ENCODE peak calls at places on chromosomes 1 and 21, in four cellular contexts. G is left ventricle myocardium inferior, X is IMR-90, F is AG04450. R is an unnamed sample.

GRCh38 chr1:31593770-31594632 is 17.7 kb downstream of the TINAGL1 start:
- DNase-seq in F (peak; percentile 46), X (peak; percentile 56), G (peak; percentile 78), R (peak; percentile 85)

GRCh38 chr1:18879791-18880309 is 20.4 kb upstream of the TAS1R2 start:
- DNase-seq in G (no peak), F (no peak), X (no peak), R (no peak)

GRCh38 chr1:109805486-109806180 is 41.9 kb upstream of the EPS8L3 start:
- DNase-seq in X (no peak), F (no peak), G (no peak), R (no peak)

GRCh38 chr1:21266119-21266774 is 24.0 kb downstream of the ECE1 start:
- DNase-seq in G (no peak), X (no peak), F (no peak), R (peak; percentile 57)

GRCh38 chr1:32331549-32331948 is 4.5 kb downstream of the MARCKSL1 start:
- DNase-seq in F (no peak), X (no peak), G (no peak), R (no peak)

GRCh38 chr1:65009724-65010420 is 43.5 kb upstream of the JAK1 start:
- DNase-seq in X (no peak), G (no peak), F (no peak), R (no peak)

GRCh38 chr1:47137925-47138615 is 829 bp downstream of the CYP4A22 start:
- DNase-seq in F (no peak), G (no peak), X (no peak), R (no peak)

GRCh38 chr1:150615346-150616201 is 13.8 kb downstream of the ENSA start:
- DNase-seq in X (no peak), G (no peak), F (no peak), R (no peak)

GRCh38 chr1:188709146-188709545 is 1768.5 kb downstream of the BRINP3 start:
- DNase-seq in F (no peak), G (no peak), X (no peak), R (no peak)

GRCh38 chr21:42062543-42063022 is 8.5 kb upstream of the UMODL1 start:
- DNase-seq in G (no peak), F (no peak), X (no peak), R (no peak)
- H3K4me3 ChIP-seq in G (no peak overlapping the region), F (no peak overlapping the region), X (no peak overlapping the region), R (no peak overlapping the region)

GRCh38 chr21:40730051-40730760 is 116.8 kb downstream of the DSCAM start:
- DNase-seq in X (no peak), F (no peak), G (no peak), R (no peak)
- H3K9me3 ChIP-seq in X (peaks cover 11% of the 10 kb centered on the region), F (peaks cover 17% of the 10 kb centered on the region), G (no peaks in the 10 kb centered on the region), R (no peaks in the 10 kb centered on the region)

GRCh38 chr1:37999434-38000232 is 5.7 kb downstream of the FHL3 start:
- DNase-seq in G (peak; percentile 66), F (no peak), X (peak; percentile 66), R (no peak)
- H3K4me3 ChIP-seq in G (peak overlapping the region; percentile 45), F (peak overlapping the region; percentile 47), X (no peak overlapping the region), R (no peak overlapping the region)

GRCh38 chr1:159430985-159431384 is 1.0 kb upstream of the OR10J4 start:
- DNase-seq in G (no peak), X (no peak), F (no peak), R (no peak)

GRCh38 chr1:159429074-159429861 is 2.7 kb upstream of the OR10J4 start:
- DNase-seq in F (no peak), G (no peak), X (peak; percentile 24), R (no peak)

GRCh38 chr1:159431904-159432303 is at the start of gene OR10J4:
- DNase-seq in F (no peak), X (no peak), G (no peak), R (no peak)

DNA sequence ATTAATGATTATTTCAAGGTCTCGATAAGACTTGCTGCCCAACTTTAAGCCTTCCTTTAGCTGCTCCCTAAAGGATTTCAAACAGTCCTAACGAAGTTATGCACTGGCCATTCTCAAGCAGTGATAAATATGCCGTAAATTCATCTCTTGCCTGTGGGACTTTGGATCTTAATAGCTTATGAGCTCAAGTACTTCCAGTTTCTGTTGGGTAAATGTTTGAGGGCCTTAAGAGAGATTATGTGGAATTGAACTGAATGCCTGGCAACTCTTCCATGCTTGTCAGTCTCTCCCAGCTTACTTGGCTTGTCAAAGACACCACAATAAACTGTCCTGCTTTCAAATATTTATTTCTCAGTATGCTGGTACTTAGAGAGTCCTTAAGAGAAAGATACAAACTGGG is 3.5 kb upstream of the OR10J4 start:
- DNase-seq in F (no peak), G (no peak), X (no peak), R (no peak)
- H3K9me3 ChIP-seq in F (peaks cover 3% of the 10 kb centered on the region), G (no peaks in the 10 kb centered on the region), X (peaks cover 11% of the 10 kb centered on the region), R (no peaks in the 10 kb centered on the region)

DNA sequence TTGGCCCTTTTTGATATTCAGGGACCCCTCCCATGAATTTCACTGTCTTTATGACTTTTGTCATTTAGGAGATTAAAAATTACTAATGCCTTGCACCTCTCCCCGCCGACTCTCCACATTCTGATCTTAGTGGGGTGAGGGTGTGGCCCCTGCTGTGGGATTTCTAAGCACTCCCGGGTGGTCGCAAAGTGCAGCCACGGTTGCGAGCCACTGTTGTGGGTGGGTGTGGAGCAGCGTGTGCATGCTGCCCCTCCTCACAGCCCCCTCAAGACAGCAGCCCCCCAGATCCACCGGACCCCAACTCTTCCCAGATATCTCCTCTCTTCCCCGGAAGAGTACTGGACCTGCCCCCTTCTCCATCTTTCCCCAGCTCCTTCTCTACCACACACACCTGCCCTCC is 66.6 kb upstream of the EFHD2 start:
- DNase-seq in G (no peak), X (no peak), F (no peak), R (no peak)
- H3K4me3 ChIP-seq in G (no peak overlapping the region), X (no peak overlapping the region), F (no peak overlapping the region), R (no peak overlapping the region)

GRCh38 chr1:107952989-107953388 is 12.0 kb downstream of the VAV3 start:
- DNase-seq in F (no peak), X (no peak), G (no peak), R (no peak)

GRCh38 chr1:107949467-107950253 is 15.3 kb downstream of the VAV3 start:
- DNase-seq in X (no peak), F (no peak), G (no peak), R (no peak)

GRCh38 chr1:107954121-107954520 is 10.9 kb downstream of the VAV3 start:
- DNase-seq in F (no peak), X (no peak), G (no peak), R (no peak)

GRCh38 chr1:107953551-107953950 is 11.4 kb downstream of the VAV3 start:
- DNase-seq in G (no peak), X (no peak), F (no peak), R (no peak)

DNA sequence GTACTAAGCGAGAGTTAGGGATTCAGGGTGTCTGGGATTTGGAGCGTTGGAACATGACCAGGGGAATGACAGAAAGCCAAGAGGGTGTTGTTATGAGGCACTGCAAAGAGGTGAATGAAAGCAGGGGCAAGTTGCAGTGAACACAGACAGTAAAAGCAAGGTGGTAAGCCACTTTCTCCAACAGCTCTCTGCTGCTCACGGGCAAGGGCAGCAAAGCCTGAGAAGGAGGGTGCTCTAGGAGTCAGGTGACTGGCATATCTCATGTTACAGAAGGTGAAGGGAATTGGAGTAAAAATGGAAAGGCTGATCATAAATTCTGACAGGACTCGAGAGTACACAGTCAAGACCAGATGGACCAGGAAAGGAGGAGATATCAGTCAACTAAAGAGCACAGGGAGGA is 14.5 kb downstream of the VAV3 start:
- DNase-seq in X (no peak), G (no peak), F (no peak), R (no peak)
- H3K9me3 ChIP-seq in X (no peaks in the 10 kb centered on the region), G (no peaks in the 10 kb centered on the region), F (no peaks in the 10 kb centered on the region), R (no peaks in the 10 kb centered on the region)

R was measured in Caco-2.